ENCODE peak calls at places on chromosomes 7 and 10, in eight cellular contexts. L, Q, N, Y, U, D, I and E are unnamed samples.
A peak's percentile ranks its signal among the peaks of the same experiment; 100 is the strongest.

GRCh38 chr7:13262929-13263530 is 575.6 kb downstream of the ARL4A start:
- DNase-seq in L (peak; percentile 64), Q (no peak), N (peak; percentile 70), Y (peak; percentile 47), U (peak; percentile 58), D (peak; percentile 24), I (peak; percentile 52), E (peak; percentile 64)

GRCh38 chr7:50068026-50068425 is 25.0 kb downstream of the ZPBP start:
- DNase-seq in L (no peak), Q (no peak), N (peak; percentile 63), Y (peak; percentile 26), U (peak; percentile 50), D (peak; percentile 2), I (peak; percentile 39), E (peak; percentile 17)

GRCh38 chr10:63614371-63614891 is 93.2 kb downstream of the REEP3 start:
- DNase-seq in L (peak; percentile 49), Q (no peak), N (no peak), Y (no peak), U (peak; percentile 28), D (no peak), I (no peak), E (no peak)

GRCh38 chr10:102523250-102524029 is 19.7 kb downstream of the SUFU start:
- DNase-seq in L (no peak), Q (no peak), N (peak; percentile 37), Y (peak; percentile 83), U (no peak), D (peak; percentile 80), I (no peak), E (no peak)

GRCh38 chr7:101163281-101164070 is 1.9 kb downstream of the VGF start:
- DNase-seq in L (peak; percentile 92), Q (no peak), N (peak; percentile 73), Y (peak; percentile 53), U (peak; percentile 55), D (no peak), I (no peak), E (no peak)

GRCh38 chr10:97079157-97079435 is 106.7 kb downstream of the SLIT1 start:
- DNase-seq in L (no peak), Q (no peak), N (no peak), Y (no peak), U (no peak), D (no peak), I (no peak), E (no peak)

GRCh38 chr7:47576031-47576908 is 5.6 kb downstream of the TNS3 start:
- DNase-seq in L (peak; percentile 43), Q (no peak), N (no peak), Y (peak; percentile 98), U (peak; percentile 71), D (no peak), I (peak; percentile 56), E (no peak)

GRCh38 chr7:137816696-137817320 is 30.0 kb downstream of the DGKI start:
- DNase-seq in L (no peak), Q (no peak), N (peak; percentile 51), Y (peak; percentile 32), U (peak; percentile 27), D (no peak), I (peak; percentile 10), E (peak; percentile 29)

GRCh38 chr7:143947111-143947510 is 7.5 kb upstream of the OR2F1 start:
- DNase-seq in L (no peak), Q (no peak), N (no peak), Y (no peak), U (no peak), D (no peak), I (no peak), E (no peak)

GRCh38 chr7:93115796-93116195 is 2.0 kb downstream of the SAMD9 start:
- DNase-seq in L (no peak), Q (no peak), N (no peak), Y (peak; percentile 80), U (peak; percentile 86), D (peak; percentile 62), I (peak; percentile 95), E (no peak)

GRCh38 chr7:138355254-138355653 is 104.8 kb upstream of the TRIM24 start:
- DNase-seq in L (no peak), Q (no peak), N (no peak), Y (no peak), U (no peak), D (no peak), I (no peak), E (no peak)

GRCh38 chr7:81410471-81411117 is 359.3 kb downstream of the HGF start:
- DNase-seq in L (peak; percentile 61), Q (no peak), N (peak; percentile 66), Y (peak; percentile 83), U (peak; percentile 38), D (no peak), I (peak; percentile 27), E (no peak)

GRCh38 chr10:89846276-89846630 is 144.9 kb downstream of the KIF20B start:
- DNase-seq in L (no peak), Q (no peak), N (no peak), Y (no peak), U (peak; percentile 37), D (no peak), I (peak; percentile 49), E (no peak)

GRCh38 chr10:93999401-93999851 is 5.7 kb downstream of the PLCE1 start:
- DNase-seq in L (no peak), Q (no peak), N (no peak), Y (peak; percentile 92), U (no peak), D (peak; percentile 52), I (peak; percentile 26), E (no peak)

GRCh38 chr7:92682767-92683539 is 92.8 kb upstream of the FAM133B start:
- DNase-seq in L (no peak), Q (no peak), N (no peak), Y (no peak), U (no peak), D (no peak), I (no peak), E (no peak)

GRCh38 chr10:104260775-104261115 is 6.1 kb downstream of the GSTO1 start:
- DNase-seq in L (no peak), Q (no peak), N (no peak), Y (peak; percentile 55), U (peak; percentile 68), D (no peak), I (peak; percentile 86), E (no peak)

GRCh38 chr7:159006610-159007130 is 138.0 kb downstream of the VIPR2 start:
- DNase-seq in L (no peak), Q (no peak), N (no peak), Y (no peak), U (no peak), D (no peak), I (no peak), E (no peak)

GRCh38 chr7:82985144-82985802 is 177.4 kb downstream of the PCLO start:
- DNase-seq in L (peak; percentile 91), Q (no peak), N (no peak), Y (peak; percentile 9), U (peak; percentile 58), D (no peak), I (peak; percentile 70), E (no peak)

GRCh38 chr10:29545122-29545521 is 89.6 kb downstream of the SVIL start:
- DNase-seq in L (no peak), Q (no peak), N (no peak), Y (no peak), U (no peak), D (no peak), I (no peak), E (no peak)

GRCh38 chr10:5945561-5946418 is 31.6 kb downstream of the IL15RA start:
- DNase-seq in L (no peak), Q (no peak), N (no peak), Y (peak; percentile 90), U (peak; percentile 78), D (peak; percentile 88), I (peak; percentile 70), E (no peak)

GRCh38 chr7:7427363-7427762 is 108.3 kb downstream of the COL28A1 start:
- DNase-seq in L (no peak), Q (no peak), N (peak; percentile 99), Y (no peak), U (no peak), D (no peak), I (no peak), E (peak; percentile 96)

GRCh38 chr10:112202561-112203241 is 19.1 kb upstream of the GPAM start:
- DNase-seq in L (no peak), Q (no peak), N (no peak), Y (peak; percentile 81), U (peak; percentile 71), D (peak; percentile 48), I (peak; percentile 78), E (no peak)

GRCh38 chr10:48779546-48780152 is 95.0 kb downstream of the WDFY4 start:
- DNase-seq in L (no peak), Q (no peak), N (no peak), Y (no peak), U (no peak), D (no peak), I (no peak), E (no peak)

GRCh38 chr10:124226271-124226911 is 133.0 kb upstream of the CHST15 start:
- DNase-seq in L (no peak), Q (no peak), N (no peak), Y (no peak), U (no peak), D (no peak), I (no peak), E (no peak)

GRCh38 chr7:158283016-158283974 is 304.3 kb downstream of the PTPRN2 start:
- DNase-seq in L (no peak), Q (no peak), N (no peak), Y (no peak), U (no peak), D (no peak), I (no peak), E (no peak)

GRCh38 chr7:17403996-17404395 is 105.5 kb downstream of the AHR start:
- DNase-seq in L (no peak), Q (no peak), N (no peak), Y (no peak), U (no peak), D (no peak), I (no peak), E (no peak)

GRCh38 chr10:30432631-30433285 is 1.2 kb upstream of the MAP3K8 start:
- DNase-seq in L (no peak), Q (no peak), N (no peak), Y (no peak), U (no peak), D (no peak), I (peak; percentile 54), E (no peak)

GRCh38 chr7:47488205-47488968 is 93.5 kb downstream of the TNS3 start:
- DNase-seq in L (no peak), Q (no peak), N (no peak), Y (no peak), U (no peak), D (no peak), I (no peak), E (no peak)

GRCh38 chr10:86836044-86836443 is 79.6 kb downstream of the BMPR1A start:
- DNase-seq in L (no peak), Q (no peak), N (no peak), Y (no peak), U (no peak), D (no peak), I (no peak), E (no peak)

GRCh38 chr10:14588084-14588937 is 186.4 kb downstream of the FAM107B start:
- DNase-seq in L (no peak), Q (no peak), N (no peak), Y (peak; percentile 93), U (peak; percentile 81), D (peak; percentile 81), I (peak; percentile 86), E (no peak)

GRCh38 chr7:30880941-30881340 is 30.7 kb upstream of the AQP1 start:
- DNase-seq in L (no peak), Q (no peak), N (no peak), Y (no peak), U (no peak), D (no peak), I (no peak), E (no peak)

GRCh38 chr10:92989250-92989649 is 71.3 kb upstream of the CYP26C1 start:
- DNase-seq in L (no peak), Q (no peak), N (no peak), Y (no peak), U (no peak), D (no peak), I (no peak), E (no peak)

GRCh38 chr10:121437596-121437995 is 160.6 kb downstream of the FGFR2 start:
- DNase-seq in L (peak; percentile 3), Q (no peak), N (peak; percentile 7), Y (peak; percentile 18), U (no peak), D (no peak), I (no peak), E (peak; percentile 72)

GRCh38 chr7:131895541-131896173 is 339.2 kb upstream of the PODXL start:
- DNase-seq in L (no peak), Q (no peak), N (peak; percentile 11), Y (peak; percentile 100), U (peak; percentile 62), D (peak; percentile 98), I (peak; percentile 82), E (no peak)